ENCODE peak calls at places on chromosomes 6 and 20, in four cellular contexts. F is A549, O is IMR-90, R is SK-N-SH. E is an unnamed sample.

GRCh38 chr6:4973972-4974885 is 29.6 kb downstream of the RPP40 start:
- DNase-seq in F (no peak), O (peak; percentile 72), R (peak; percentile 32), E (no peak)

GRCh38 chr6:151071295-151071694 is 168.5 kb upstream of the AKAP12 start:
- DNase-seq in F (no peak), R (no peak), O (peak; percentile 91), E (peak; percentile 38)

GRCh38 chr6:21753571-21754108 is 160.1 kb downstream of the SOX4 start:
- DNase-seq in F (no peak), R (no peak), O (peak; percentile 97), E (no peak)

GRCh38 chr6:44655368-44656342 is 268.1 kb downstream of the CDC5L start:
- DNase-seq in O (peak; percentile 28), R (peak; percentile 79), F (peak; percentile 25), E (peak; percentile 63)

GRCh38 chr6:80437186-80437585 is 330.7 kb downstream of the BCKDHB start:
- DNase-seq in R (no peak), F (no peak), O (peak; percentile 38), E (no peak)

GRCh38 chr6:139926711-139927110 is 552.3 kb upstream of the CITED2 start:
- DNase-seq in R (no peak), F (no peak), O (peak; percentile 61), E (no peak)

GRCh38 chr6:35967059-35967769 is 46.3 kb upstream of the SRPK1 start:
- DNase-seq in R (no peak), O (no peak), F (no peak), E (peak; percentile 68)

GRCh38 chr6:111555041-111555440 is 50.6 kb downstream of the TRAF3IP2 start:
- DNase-seq in R (no peak), O (peak; percentile 43), F (no peak), E (no peak)

GRCh38 chr6:125784365-125784764 is 6.4 kb upstream of the NCOA7 start:
- DNase-seq in O (peak; percentile 66), F (no peak), R (no peak), E (no peak)

GRCh38 chr6:149271348-149272340 is 45.9 kb upstream of the TAB2 start:
- DNase-seq in R (no peak), F (no peak), O (no peak), E (no peak)

GRCh38 chr6:120587381-120587780 is 746.9 kb downstream of the TBC1D32 start:
- DNase-seq in O (no peak), F (no peak), R (no peak), E (no peak)

GRCh38 chr6:105273589-105273988 is 93.8 kb upstream of the POPDC3 start:
- DNase-seq in R (no peak), O (no peak), F (no peak), E (no peak)

GRCh38 chr20:46324379-46324778 is 16.1 kb upstream of the CDH22 start:
- DNase-seq in F (no peak), R (no peak), O (no peak), E (no peak)

GRCh38 chr6:161486326-161486725 is 212.5 kb upstream of the AGPAT4 start:
- DNase-seq in O (peak; percentile 30), R (peak; percentile 24), F (peak; percentile 39), E (no peak)

GRCh38 chr6:113607821-113608545 is 249.2 kb upstream of the MARCKS start:
- DNase-seq in R (no peak), O (no peak), F (no peak), E (no peak)

GRCh38 chr6:89122625-89123024 is 4.8 kb upstream of the SRSF12 start:
- DNase-seq in R (peak; percentile 57), O (peak; percentile 52), F (no peak), E (peak; percentile 53)

GRCh38 chr6:152160346-152160745 is 352.9 kb downstream of the ESR1 start:
- DNase-seq in F (no peak), R (no peak), O (no peak), E (no peak)

GRCh38 chr20:57592263-57593092 is 27.7 kb downstream of the ZBP1 start:
- DNase-seq in R (no peak), O (no peak), F (no peak), E (no peak)

GRCh38 chr20:48903705-48904104 is 17.8 kb upstream of the ARFGEF2 start:
- DNase-seq in F (no peak), R (no peak), O (no peak), E (no peak)

GRCh38 chr20:48901326-48901725 is 20.2 kb upstream of the ARFGEF2 start:
- DNase-seq in R (no peak), O (no peak), F (no peak), E (no peak)

GRCh38 chr20:48905322-48905647 is 16.2 kb upstream of the ARFGEF2 start:
- DNase-seq in O (no peak), R (no peak), F (no peak), E (no peak)

GRCh38 chr20:48906221-48906877 is 15.2 kb upstream of the ARFGEF2 start:
- DNase-seq in O (no peak), F (no peak), R (no peak), E (no peak)

GRCh38 chr20:48904566-48905321 is 16.8 kb upstream of the ARFGEF2 start:
- DNase-seq in R (peak; percentile 68), O (peak; percentile 60), F (peak; percentile 70), E (peak; percentile 64)
- H3K4me3 ChIP-seq in R (no peak overlapping the region), O (no peak overlapping the region), F (no peak overlapping the region), E (no peak overlapping the region)

DNA sequence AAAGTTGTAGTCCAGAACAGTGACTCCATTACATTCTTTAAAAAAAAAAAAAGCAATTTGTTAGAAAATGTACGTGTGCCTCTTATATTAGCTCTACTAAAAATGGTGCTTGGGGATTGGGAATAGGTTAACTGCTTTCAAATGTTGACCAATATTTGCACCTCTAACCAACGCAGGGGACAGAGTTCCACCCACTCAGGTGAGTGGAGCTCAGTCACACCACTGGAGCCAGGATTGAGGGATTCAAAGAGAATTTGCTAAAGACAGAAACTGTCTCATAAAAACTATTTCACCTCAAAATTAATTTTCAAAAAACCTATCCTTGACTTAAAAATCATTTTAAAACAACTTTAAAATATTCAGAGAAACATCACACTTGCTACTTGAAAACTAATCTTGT is 88.8 kb downstream of the PDE10A start:
- DNase-seq in R (no peak), O (no peak), F (no peak), E (no peak)
- TF ChIP-seq RAD21 in R (no peak), O (no peak), F (no peak), E (no peak)

GRCh38 chr6:71720705-71721104 is 165.6 kb upstream of the RIMS1 start:
- DNase-seq in R (no peak), O (no peak), F (no peak), E (no peak)

GRCh38 chr6:71724456-71725180 is 161.7 kb upstream of the RIMS1 start:
- DNase-seq in R (no peak), O (no peak), F (no peak), E (no peak)

GRCh38 chr6:71726121-71726520 is 160.2 kb upstream of the RIMS1 start:
- DNase-seq in R (no peak), O (no peak), F (no peak), E (no peak)

GRCh38 chr6:71721642-71722041 is 164.7 kb upstream of the RIMS1 start:
- DNase-seq in O (peak; percentile 12), R (no peak), F (no peak), E (no peak)
- TF ChIP-seq RFX5 in O (no peak), R (no peak), F (no peak), E (no peak)

DNA sequence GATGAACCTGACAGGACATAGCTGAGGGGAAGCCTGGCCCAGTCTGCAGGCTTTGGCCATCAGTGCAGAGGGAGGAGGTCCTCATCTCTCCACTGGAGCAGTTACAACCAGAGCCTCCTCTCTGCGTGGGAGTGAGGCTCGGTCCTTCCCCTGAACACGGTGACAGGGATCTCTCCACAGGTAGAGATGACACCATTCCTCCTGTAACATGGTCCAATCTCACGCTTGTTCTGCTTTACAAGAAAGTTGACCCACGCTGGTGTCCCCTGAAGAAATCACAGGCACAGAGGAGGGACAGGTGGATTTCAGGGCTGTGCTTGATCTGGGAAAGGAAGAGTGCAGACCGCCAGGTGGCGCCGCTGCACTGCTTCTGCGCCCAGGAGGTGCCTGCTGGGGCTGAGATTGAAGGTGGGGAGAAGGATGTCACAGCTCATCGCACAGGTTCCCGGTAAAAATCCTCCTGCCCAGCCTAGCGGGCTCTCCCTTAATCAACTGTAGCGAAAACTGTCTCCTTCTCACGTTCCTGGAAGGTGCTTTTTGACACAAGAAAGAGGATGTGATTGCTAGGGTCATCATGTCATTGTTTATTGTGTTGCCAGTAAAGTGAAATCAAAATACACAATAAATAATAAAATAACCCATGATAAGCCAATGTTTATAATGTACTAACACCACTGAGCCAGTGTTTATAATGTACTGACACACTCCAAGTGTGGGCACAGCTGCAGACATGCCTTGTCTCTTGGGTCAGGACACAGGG is 20.4 kb downstream of the HLA-G start:
- DNase-seq in R (peak; percentile 76), O (peak; percentile 44), F (peak; percentile 60), E (peak; percentile 54)
- H3K4me3 ChIP-seq in R (no peak overlapping the region), O (no peak overlapping the region), F (no peak overlapping the region), E (no peak overlapping the region)

DNA sequence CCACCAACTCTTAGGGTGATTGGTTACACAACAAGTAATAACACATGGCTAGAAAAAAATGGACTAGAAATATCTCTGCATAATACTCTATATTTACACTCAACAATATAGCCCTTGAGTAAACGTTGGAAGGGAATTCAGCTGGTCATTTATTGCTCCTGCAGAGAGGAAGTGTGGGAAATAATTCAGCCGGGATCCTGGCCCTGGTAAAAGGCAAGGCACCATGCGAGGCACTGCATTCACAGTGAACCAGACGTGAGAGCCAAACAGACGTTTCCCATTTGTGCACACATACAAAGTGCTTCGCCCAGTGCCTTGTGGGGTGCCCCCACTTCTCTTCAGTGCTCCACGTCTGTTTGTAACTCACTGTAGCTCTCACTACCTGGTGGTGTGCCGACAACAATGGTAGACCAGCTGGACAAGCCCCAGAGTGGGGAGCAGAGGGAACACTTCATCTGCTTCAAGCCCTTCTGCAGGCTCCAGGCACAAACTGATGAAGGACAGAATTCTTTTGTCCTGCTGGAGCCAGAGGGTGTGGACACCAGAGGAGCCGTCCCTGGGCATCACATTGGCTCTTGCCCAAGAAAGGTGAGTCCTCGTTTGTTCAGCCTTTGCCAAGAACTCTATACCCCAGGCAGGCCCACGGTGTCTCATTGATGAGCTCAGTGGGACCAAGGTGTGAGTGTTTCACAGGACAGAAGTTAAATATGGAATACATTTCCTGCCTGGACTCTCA is 18.8 kb downstream of the SYNDIG1 start:
- DNase-seq in F (no peak), R (no peak), O (no peak), E (no peak)
- TF ChIP-seq RAD21 in F (no peak), R (no peak), O (no peak), E (no peak)

DNA sequence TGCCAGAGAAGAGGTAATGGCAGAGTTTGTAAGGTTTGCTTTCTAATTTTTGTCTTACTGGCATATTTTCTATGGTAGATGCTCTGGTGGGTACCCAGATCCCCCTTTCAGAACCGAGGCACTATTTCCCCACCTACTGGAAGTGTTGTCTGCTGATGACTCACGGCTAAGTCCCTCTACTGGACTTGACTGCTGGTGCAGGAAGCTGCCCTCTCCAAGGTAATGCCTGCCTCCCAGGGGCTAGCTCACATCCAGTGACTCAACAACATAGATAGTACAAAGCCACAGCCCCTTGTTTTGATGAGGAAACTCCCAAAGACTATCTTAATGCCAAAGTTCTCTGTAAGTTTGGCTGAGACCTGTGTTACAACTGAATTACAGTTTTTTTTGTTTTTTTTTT is 285.4 kb upstream of the FLRT3 start:
- DNase-seq in O (peak; percentile 2), F (peak; percentile 34), R (no peak), E (peak; percentile 27)
- TF ChIP-seq RFX5 in O (no peak), F (no peak), R (no peak), E (no peak)

GRCh38 chr20:38031957-38032356 is 1.3 kb downstream of the TTI1 start:
- DNase-seq in R (no peak), O (no peak), F (no peak), E (no peak)
- H3K4me3 ChIP-seq in R (peak overlapping the region; percentile 99), O (no peak overlapping the region), F (peak overlapping the region; percentile 88), E (peak overlapping the region; percentile 85)